ENCODE peak calls at places on chromosome 6, in ten cellular contexts. One of them, this sample, is unnamed.
A peak's percentile ranks its signal among the peaks of the same experiment; 100 is the strongest.

GRCh38 chr6:42618686-42619085 is 54.9 kb downstream of the UBR2 start:
- DNase-seq in CD8-positive, alpha-beta T cell: no peak
- DNase-seq in effector CD4-positive, alpha-beta T cell: no peak
- DNase-seq in GM19239: no peak
- DNase-seq in NCI-H446: no peak
- DNase-seq in OCI-LY7: no peak
- DNase-seq in activated T-cell treated with anti-CD3 and anti-CD28 coated beads for 4 hours: no peak
- DNase-seq in Daoy: peak; percentile 7
- DNase-seq in CD8-positive, alpha-beta memory T cell: no peak
- DNase-seq in stimulated activated CD4-positive, alpha-beta T cell treated with anti-CD3 and anti-CD28 coated beads, Interleukin-2, amount 100 ng/mL, for 48 hours: no peak
- DNase-seq in this sample: no peak

GRCh38 chr6:108236791-108237190 is 24.0 kb downstream of the SNX3 start:
- DNase-seq in CD8-positive, alpha-beta T cell: no peak
- DNase-seq in effector CD4-positive, alpha-beta T cell: no peak
- DNase-seq in GM19239: no peak
- DNase-seq in NCI-H446: no peak
- DNase-seq in OCI-LY7: no peak
- DNase-seq in activated T-cell treated with anti-CD3 and anti-CD28 coated beads for 4 hours: no peak
- DNase-seq in Daoy: no peak
- DNase-seq in CD8-positive, alpha-beta memory T cell: no peak
- DNase-seq in stimulated activated CD4-positive, alpha-beta T cell treated with anti-CD3 and anti-CD28 coated beads, Interleukin-2, amount 100 ng/mL, for 48 hours: no peak
- DNase-seq in this sample: no peak

GRCh38 chr6:170211404-170212025 is 79.4 kb downstream of the DLL1 start:
- DNase-seq in CD8-positive, alpha-beta T cell: no peak
- DNase-seq in effector CD4-positive, alpha-beta T cell: no peak
- DNase-seq in GM19239: no peak
- DNase-seq in NCI-H446: no peak
- DNase-seq in OCI-LY7: no peak
- DNase-seq in activated T-cell treated with anti-CD3 and anti-CD28 coated beads for 4 hours: no peak
- DNase-seq in Daoy: no peak
- DNase-seq in CD8-positive, alpha-beta memory T cell: no peak
- DNase-seq in stimulated activated CD4-positive, alpha-beta T cell treated with anti-CD3 and anti-CD28 coated beads, Interleukin-2, amount 100 ng/mL, for 48 hours: no peak
- DNase-seq in this sample: peak; percentile 1

GRCh38 chr6:107196143-107196542 is 80.8 kb upstream of the BEND3 start:
- DNase-seq in CD8-positive, alpha-beta T cell: no peak
- DNase-seq in effector CD4-positive, alpha-beta T cell: no peak
- DNase-seq in GM19239: no peak
- DNase-seq in NCI-H446: no peak
- DNase-seq in OCI-LY7: no peak
- DNase-seq in activated T-cell treated with anti-CD3 and anti-CD28 coated beads for 4 hours: no peak
- DNase-seq in Daoy: no peak
- DNase-seq in CD8-positive, alpha-beta memory T cell: no peak
- DNase-seq in stimulated activated CD4-positive, alpha-beta T cell treated with anti-CD3 and anti-CD28 coated beads, Interleukin-2, amount 100 ng/mL, for 48 hours: no peak
- DNase-seq in this sample: no peak

GRCh38 chr6:97586344-97586743 is 303.3 kb upstream of the MMS22L start:
- DNase-seq in CD8-positive, alpha-beta T cell: no peak
- DNase-seq in effector CD4-positive, alpha-beta T cell: no peak
- DNase-seq in GM19239: no peak
- DNase-seq in NCI-H446: peak; percentile 66
- DNase-seq in OCI-LY7: no peak
- DNase-seq in activated T-cell treated with anti-CD3 and anti-CD28 coated beads for 4 hours: no peak
- DNase-seq in Daoy: peak; percentile 4
- DNase-seq in CD8-positive, alpha-beta memory T cell: no peak
- DNase-seq in stimulated activated CD4-positive, alpha-beta T cell treated with anti-CD3 and anti-CD28 coated beads, Interleukin-2, amount 100 ng/mL, for 48 hours: no peak
- DNase-seq in this sample: no peak

GRCh38 chr6:109738200-109738599 is 47.1 kb downstream of the FIG4 start:
- DNase-seq in CD8-positive, alpha-beta T cell: no peak
- DNase-seq in effector CD4-positive, alpha-beta T cell: no peak
- DNase-seq in GM19239: no peak
- DNase-seq in NCI-H446: no peak
- DNase-seq in OCI-LY7: no peak
- DNase-seq in activated T-cell treated with anti-CD3 and anti-CD28 coated beads for 4 hours: no peak
- DNase-seq in Daoy: no peak
- DNase-seq in CD8-positive, alpha-beta memory T cell: no peak
- DNase-seq in stimulated activated CD4-positive, alpha-beta T cell treated with anti-CD3 and anti-CD28 coated beads, Interleukin-2, amount 100 ng/mL, for 48 hours: no peak
- DNase-seq in this sample: no peak

GRCh38 chr6:167276772-167277533 is 14.2 kb upstream of the UNC93A start:
- DNase-seq in CD8-positive, alpha-beta T cell: no peak
- DNase-seq in effector CD4-positive, alpha-beta T cell: no peak
- DNase-seq in GM19239: no peak
- DNase-seq in NCI-H446: no peak
- DNase-seq in OCI-LY7: no peak
- DNase-seq in activated T-cell treated with anti-CD3 and anti-CD28 coated beads for 4 hours: no peak
- DNase-seq in Daoy: no peak
- DNase-seq in CD8-positive, alpha-beta memory T cell: no peak
- DNase-seq in stimulated activated CD4-positive, alpha-beta T cell treated with anti-CD3 and anti-CD28 coated beads, Interleukin-2, amount 100 ng/mL, for 48 hours: no peak
- DNase-seq in this sample: no peak

GRCh38 chr6:13373488-13373886 is 45.1 kb upstream of the TBC1D7 start:
- DNase-seq in CD8-positive, alpha-beta T cell: no peak
- DNase-seq in effector CD4-positive, alpha-beta T cell: no peak
- DNase-seq in GM19239: no peak
- DNase-seq in NCI-H446: no peak
- DNase-seq in OCI-LY7: no peak
- DNase-seq in activated T-cell treated with anti-CD3 and anti-CD28 coated beads for 4 hours: no peak
- DNase-seq in Daoy: no peak
- DNase-seq in CD8-positive, alpha-beta memory T cell: no peak
- DNase-seq in stimulated activated CD4-positive, alpha-beta T cell treated with anti-CD3 and anti-CD28 coated beads, Interleukin-2, amount 100 ng/mL, for 48 hours: no peak
- DNase-seq in this sample: no peak

GRCh38 chr6:52921743-52922142 is 12.2 kb upstream of the GSTA3 start:
- DNase-seq in CD8-positive, alpha-beta T cell: no peak
- DNase-seq in effector CD4-positive, alpha-beta T cell: no peak
- DNase-seq in GM19239: no peak
- DNase-seq in NCI-H446: no peak
- DNase-seq in OCI-LY7: no peak
- DNase-seq in activated T-cell treated with anti-CD3 and anti-CD28 coated beads for 4 hours: no peak
- DNase-seq in Daoy: no peak
- DNase-seq in CD8-positive, alpha-beta memory T cell: no peak
- DNase-seq in stimulated activated CD4-positive, alpha-beta T cell treated with anti-CD3 and anti-CD28 coated beads, Interleukin-2, amount 100 ng/mL, for 48 hours: no peak
- DNase-seq in this sample: no peak

GRCh38 chr6:26136321-26136720 is 49.1 kb downstream of the HFE start:
- DNase-seq in CD8-positive, alpha-beta T cell: no peak
- DNase-seq in effector CD4-positive, alpha-beta T cell: no peak
- DNase-seq in GM19239: no peak
- DNase-seq in NCI-H446: no peak
- DNase-seq in OCI-LY7: no peak
- DNase-seq in activated T-cell treated with anti-CD3 and anti-CD28 coated beads for 4 hours: no peak
- DNase-seq in Daoy: no peak
- DNase-seq in CD8-positive, alpha-beta memory T cell: no peak
- DNase-seq in stimulated activated CD4-positive, alpha-beta T cell treated with anti-CD3 and anti-CD28 coated beads, Interleukin-2, amount 100 ng/mL, for 48 hours: no peak
- DNase-seq in this sample: no peak

GRCh38 chr6:40586369-40586768 is 795 bp downstream of the LRFN2 start:
- DNase-seq in CD8-positive, alpha-beta T cell: no peak
- DNase-seq in effector CD4-positive, alpha-beta T cell: no peak
- DNase-seq in GM19239: no peak
- DNase-seq in NCI-H446: peak; percentile 16
- DNase-seq in OCI-LY7: no peak
- DNase-seq in activated T-cell treated with anti-CD3 and anti-CD28 coated beads for 4 hours: no peak
- DNase-seq in Daoy: no peak
- DNase-seq in CD8-positive, alpha-beta memory T cell: no peak
- DNase-seq in stimulated activated CD4-positive, alpha-beta T cell treated with anti-CD3 and anti-CD28 coated beads, Interleukin-2, amount 100 ng/mL, for 48 hours: no peak
- DNase-seq in this sample: no peak

GRCh38 chr6:151292974-151293373 is 53.2 kb downstream of the AKAP12 start:
- DNase-seq in CD8-positive, alpha-beta T cell: no peak
- DNase-seq in effector CD4-positive, alpha-beta T cell: no peak
- DNase-seq in GM19239: no peak
- DNase-seq in NCI-H446: no peak
- DNase-seq in OCI-LY7: no peak
- DNase-seq in activated T-cell treated with anti-CD3 and anti-CD28 coated beads for 4 hours: no peak
- DNase-seq in Daoy: no peak
- DNase-seq in CD8-positive, alpha-beta memory T cell: no peak
- DNase-seq in stimulated activated CD4-positive, alpha-beta T cell treated with anti-CD3 and anti-CD28 coated beads, Interleukin-2, amount 100 ng/mL, for 48 hours: no peak
- DNase-seq in this sample: no peak

GRCh38 chr6:99416892-99417767 is 8.0 kb downstream of the PNISR start:
- DNase-seq in CD8-positive, alpha-beta T cell: no peak
- DNase-seq in effector CD4-positive, alpha-beta T cell: no peak
- DNase-seq in GM19239: no peak
- DNase-seq in NCI-H446: no peak
- DNase-seq in OCI-LY7: peak; percentile 22
- DNase-seq in activated T-cell treated with anti-CD3 and anti-CD28 coated beads for 4 hours: no peak
- DNase-seq in Daoy: no peak
- DNase-seq in CD8-positive, alpha-beta memory T cell: no peak
- DNase-seq in stimulated activated CD4-positive, alpha-beta T cell treated with anti-CD3 and anti-CD28 coated beads, Interleukin-2, amount 100 ng/mL, for 48 hours: no peak
- DNase-seq in this sample: no peak

GRCh38 chr6:23280445-23280844 is 711.1 kb downstream of the HDGFL1 start:
- DNase-seq in CD8-positive, alpha-beta T cell: no peak
- DNase-seq in effector CD4-positive, alpha-beta T cell: no peak
- DNase-seq in GM19239: no peak
- DNase-seq in NCI-H446: no peak
- DNase-seq in OCI-LY7: no peak
- DNase-seq in activated T-cell treated with anti-CD3 and anti-CD28 coated beads for 4 hours: no peak
- DNase-seq in Daoy: no peak
- DNase-seq in CD8-positive, alpha-beta memory T cell: no peak
- DNase-seq in stimulated activated CD4-positive, alpha-beta T cell treated with anti-CD3 and anti-CD28 coated beads, Interleukin-2, amount 100 ng/mL, for 48 hours: no peak
- DNase-seq in this sample: no peak

GRCh38 chr6:90156861-90157260 is 139.8 kb downstream of the BACH2 start:
- DNase-seq in CD8-positive, alpha-beta T cell: peak; percentile 38
- DNase-seq in effector CD4-positive, alpha-beta T cell: peak; percentile 39
- DNase-seq in GM19239: no peak
- DNase-seq in NCI-H446: no peak
- DNase-seq in OCI-LY7: no peak
- DNase-seq in activated T-cell treated with anti-CD3 and anti-CD28 coated beads for 4 hours: peak; percentile 21
- DNase-seq in Daoy: no peak
- DNase-seq in CD8-positive, alpha-beta memory T cell: peak; percentile 69
- DNase-seq in stimulated activated CD4-positive, alpha-beta T cell treated with anti-CD3 and anti-CD28 coated beads, Interleukin-2, amount 100 ng/mL, for 48 hours: peak; percentile 22
- DNase-seq in this sample: no peak

GRCh38 chr6:35552285-35552917 is 39.7 kb upstream of the TULP1 start:
- DNase-seq in CD8-positive, alpha-beta T cell: peak; percentile 52
- DNase-seq in effector CD4-positive, alpha-beta T cell: peak; percentile 50
- DNase-seq in GM19239: no peak
- DNase-seq in NCI-H446: peak; percentile 61
- DNase-seq in OCI-LY7: peak; percentile 39
- DNase-seq in activated T-cell treated with anti-CD3 and anti-CD28 coated beads for 4 hours: peak; percentile 58
- DNase-seq in Daoy: peak; percentile 47
- DNase-seq in CD8-positive, alpha-beta memory T cell: peak; percentile 60
- DNase-seq in stimulated activated CD4-positive, alpha-beta T cell treated with anti-CD3 and anti-CD28 coated beads, Interleukin-2, amount 100 ng/mL, for 48 hours: peak; percentile 69
- DNase-seq in this sample: peak; percentile 68

GRCh38 chr6:100554228-100554627 is 89.5 kb upstream of the SIM1 start:
- DNase-seq in CD8-positive, alpha-beta T cell: no peak
- DNase-seq in effector CD4-positive, alpha-beta T cell: no peak
- DNase-seq in GM19239: no peak
- DNase-seq in NCI-H446: no peak
- DNase-seq in OCI-LY7: no peak
- DNase-seq in activated T-cell treated with anti-CD3 and anti-CD28 coated beads for 4 hours: no peak
- DNase-seq in Daoy: no peak
- DNase-seq in CD8-positive, alpha-beta memory T cell: no peak
- DNase-seq in stimulated activated CD4-positive, alpha-beta T cell treated with anti-CD3 and anti-CD28 coated beads, Interleukin-2, amount 100 ng/mL, for 48 hours: no peak
- DNase-seq in this sample: no peak

GRCh38 chr6:132130530-132131298 is 179.5 kb upstream of the CCN2 start:
- DNase-seq in CD8-positive, alpha-beta T cell: no peak
- DNase-seq in effector CD4-positive, alpha-beta T cell: no peak
- DNase-seq in GM19239: no peak
- DNase-seq in NCI-H446: peak; percentile 50
- DNase-seq in OCI-LY7: no peak
- DNase-seq in activated T-cell treated with anti-CD3 and anti-CD28 coated beads for 4 hours: no peak
- DNase-seq in Daoy: peak; percentile 81
- DNase-seq in CD8-positive, alpha-beta memory T cell: no peak
- DNase-seq in stimulated activated CD4-positive, alpha-beta T cell treated with anti-CD3 and anti-CD28 coated beads, Interleukin-2, amount 100 ng/mL, for 48 hours: no peak
- DNase-seq in this sample: no peak

GRCh38 chr6:158698876-158699440 is 49.1 kb downstream of the SYTL3 start:
- DNase-seq in CD8-positive, alpha-beta T cell: no peak
- DNase-seq in effector CD4-positive, alpha-beta T cell: no peak
- DNase-seq in GM19239: no peak
- DNase-seq in NCI-H446: no peak
- DNase-seq in OCI-LY7: no peak
- DNase-seq in activated T-cell treated with anti-CD3 and anti-CD28 coated beads for 4 hours: no peak
- DNase-seq in Daoy: no peak
- DNase-seq in CD8-positive, alpha-beta memory T cell: no peak
- DNase-seq in stimulated activated CD4-positive, alpha-beta T cell treated with anti-CD3 and anti-CD28 coated beads, Interleukin-2, amount 100 ng/mL, for 48 hours: no peak
- DNase-seq in this sample: no peak

This sample was measured in body of pancreas.